ENCODE peak calls at places on chromosomes 13 and 19, in seven cellular contexts. R, U, C, O, D, Q and S are unnamed samples.
A peak's percentile ranks its signal among the peaks of the same experiment; 100 is the strongest.

GRCh38 chr13:106523566-106523965 is 11.9 kb downstream of the EFNB2 start:
- DNase-seq in R (peak; percentile 58), U (no peak), C (no peak), O (no peak), D (peak; percentile 44), Q (no peak), S (peak; percentile 37)

GRCh38 chr13:44004881-44005280 is 125.2 kb downstream of the LACC1 start:
- DNase-seq in R (peak; percentile 38), U (no peak), C (no peak), O (peak; percentile 62), D (peak; percentile 56), Q (no peak), S (peak; percentile 84)

GRCh38 chr19:34041922-34042521 is 130.3 kb upstream of the LSM14A start:
- DNase-seq in R (peak; percentile 37), U (peak; percentile 57), C (no peak), O (peak; percentile 68), D (peak; percentile 64), Q (peak; percentile 72), S (peak; percentile 5)

GRCh38 chr19:38974599-38975213 is 836 bp downstream of the FBXO17 start:
- DNase-seq in R (no peak), U (no peak), C (no peak), O (no peak), D (peak; percentile 33), Q (no peak), S (no peak)

GRCh38 chr19:45187421-45188100 is 9.0 kb downstream of the BLOC1S3 start:
- DNase-seq in R (no peak), U (no peak), C (no peak), O (peak; percentile 14), D (no peak), Q (no peak), S (no peak)

GRCh38 chr19:2032296-2032941 is 16.9 kb upstream of the BTBD2 start:
- DNase-seq in R (peak; percentile 91), U (peak; percentile 99), C (peak; percentile 85), O (peak; percentile 89), D (peak; percentile 91), Q (peak; percentile 99), S (peak; percentile 88)

GRCh38 chr13:44759723-44760360 is 183.7 kb upstream of the TSC22D1 start:
- DNase-seq in R (peak; percentile 36), U (peak; percentile 57), C (peak; percentile 83), O (peak; percentile 51), D (peak; percentile 29), Q (no peak), S (peak; percentile 50)

GRCh38 chr19:18173572-18174294 is at the start of gene IFI30:
- DNase-seq in R (no peak), U (peak; percentile 74), C (peak; percentile 63), O (peak; percentile 53), D (peak; percentile 56), Q (peak; percentile 90), S (no peak)

GRCh38 chr19:1872807-1873523 is 9.6 kb upstream of the KLF16 start:
- DNase-seq in R (no peak), U (no peak), C (no peak), O (no peak), D (no peak), Q (no peak), S (no peak)

GRCh38 chr19:14435320-14436050 is 2.4 kb downstream of the PKN1 start:
- DNase-seq in R (no peak), U (no peak), C (no peak), O (no peak), D (no peak), Q (no peak), S (no peak)

DNA sequence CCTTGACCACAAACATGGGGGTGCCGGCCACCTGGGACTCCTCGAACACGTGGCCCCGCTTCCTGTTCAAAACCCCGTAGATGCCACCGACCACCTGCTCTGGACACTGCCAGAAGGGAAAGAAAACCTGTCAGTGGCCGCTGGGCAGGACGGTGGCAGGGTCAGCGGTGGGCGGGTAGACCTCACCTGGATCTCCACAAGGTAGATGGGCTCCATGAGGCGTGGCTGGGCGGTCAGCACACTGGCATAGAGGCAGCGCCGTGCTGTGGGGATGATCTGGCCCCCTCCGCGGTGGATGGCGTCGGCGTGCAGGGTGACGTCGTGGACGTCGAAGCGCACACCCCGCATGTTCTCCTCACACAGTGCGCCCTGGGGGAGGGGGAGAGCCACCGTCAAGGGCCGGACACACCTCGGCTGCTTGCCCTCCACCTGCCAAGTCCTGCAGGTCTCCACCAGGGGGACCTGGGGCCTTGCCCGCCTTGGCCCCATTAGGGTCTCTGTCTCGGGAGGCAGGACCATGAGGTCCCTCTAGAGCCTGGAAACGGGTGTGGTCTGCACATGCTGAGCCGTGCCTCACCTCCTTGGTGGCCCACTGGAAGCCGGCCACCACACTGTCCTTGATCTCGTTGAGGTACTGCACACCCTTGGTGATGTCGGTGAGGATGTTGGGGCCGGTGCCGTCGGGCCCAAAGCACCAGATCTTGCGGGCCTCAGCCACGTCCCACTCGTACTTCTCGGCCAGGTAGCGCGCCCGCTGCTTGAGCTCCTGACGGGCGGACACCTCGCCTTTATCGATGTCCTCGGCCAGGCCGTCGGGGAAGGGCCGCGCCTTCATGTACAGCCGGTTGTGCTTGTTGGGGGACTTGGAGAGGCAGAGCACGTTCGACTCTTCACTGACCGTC is 6.6 kb upstream of the DAPK3 start:
- DNase-seq in R (no peak), U (no peak), C (no peak), O (no peak), D (no peak), Q (no peak), S (no peak)
- TF ChIP-seq CTCF in R (peak; percentile 8), U (peak; percentile 13), C (no peak), O (no peak), D (no peak), Q (no peak), S (peak; percentile 29)

GRCh38 chr19:49497790-49498106 is 1.5 kb downstream of the RPS11 start:
- DNase-seq in R (no peak), U (no peak), C (no peak), O (no peak), D (no peak), Q (no peak), S (no peak)
- H3K4me3 ChIP-seq in R (peak overlapping the region; percentile 95), U (no peak overlapping the region), C (peak overlapping the region; percentile 89), O (peak overlapping the region; percentile 94), D (no peak overlapping the region), Q (peak overlapping the region; percentile 80), S (peak overlapping the region; percentile 96)

DNA sequence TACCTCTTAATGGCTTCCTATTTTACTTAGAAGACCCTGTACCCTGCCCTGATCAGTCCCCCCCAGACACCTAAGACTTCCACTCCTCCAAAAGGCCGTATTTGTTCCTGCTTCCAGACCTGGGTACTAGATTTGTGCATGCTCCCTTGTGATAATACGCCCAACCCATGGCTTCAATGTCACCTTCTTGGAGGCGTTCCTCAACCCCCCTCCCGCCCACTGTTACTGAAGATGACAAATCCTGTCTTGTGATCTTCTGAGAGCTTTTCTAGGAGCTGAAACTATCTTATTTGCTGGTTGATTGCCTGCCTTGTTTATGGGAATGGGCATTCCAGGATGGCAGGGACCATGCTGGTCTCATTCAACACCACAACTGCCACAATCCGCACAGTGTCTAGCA is 9.4 kb downstream of the SLC25A23 start:
- DNase-seq in R (no peak), U (no peak), C (no peak), O (no peak), D (no peak), Q (no peak), S (no peak)
- TF ChIP-seq CTCF in R (no peak), U (no peak), C (no peak), O (no peak), D (no peak), Q (no peak), S (no peak)

GRCh38 chr13:91085127-91085526 is 262.4 kb upstream of the MIR17HG start:
- DNase-seq in R (no peak), U (no peak), C (no peak), O (no peak), D (no peak), Q (no peak), S (no peak)

GRCh38 chr13:91087276-91087675 is 260.2 kb upstream of the MIR17HG start:
- DNase-seq in R (no peak), U (no peak), C (no peak), O (no peak), D (no peak), Q (no peak), S (no peak)
- H3K4me3 ChIP-seq in R (no peak overlapping the region), U (no peak overlapping the region), C (no peak overlapping the region), O (no peak overlapping the region), D (no peak overlapping the region), Q (no peak overlapping the region), S (no peak overlapping the region)